ENCODE peak calls at places on chromosome 21, in seven cellular contexts. G is neuronal stem cell, A is H9, E is mesenchymal stem cell, S is H1, Q is mesendoderm, N is trophoblast cell. R is an unnamed sample.

GRCh38 chr21:37369307-37369854 is 2.8 kb downstream of the DYRK1A start:
- DNase-seq in G (no peak), A (no peak), N (no peak), S (no peak), E (no peak), Q (no peak), R (no peak)

GRCh38 chr21:34599534-34600101 is 15.3 kb downstream of the RCAN1 start:
- DNase-seq in Q (no peak), S (no peak), A (no peak), N (no peak), G (no peak), E (peak; percentile 18), R (no peak)

GRCh38 chr21:42381347-42381984 is 14.4 kb downstream of the TMPRSS3 start:
- DNase-seq in Q (peak; percentile 77), E (peak; percentile 39), G (no peak), A (peak; percentile 76), S (no peak), N (peak; percentile 24), R (peak; percentile 46)

GRCh38 chr21:23101111-23101510 is 2102.9 kb downstream of the NCAM2 start:
- DNase-seq in A (no peak), S (no peak), N (no peak), E (no peak), Q (no peak), G (no peak), R (no peak)

GRCh38 chr21:28294046-28294445 is 698.6 kb downstream of the LTN1 start:
- DNase-seq in A (no peak), Q (no peak), N (no peak), G (no peak), E (peak; percentile 67), S (no peak), R (peak; percentile 72)

GRCh38 chr21:33825898-33826297 is 89.7 kb downstream of the ATP5PO start:
- DNase-seq in N (no peak), G (no peak), A (no peak), Q (no peak), E (peak; percentile 23), S (no peak), R (peak; percentile 65)

GRCh38 chr21:38800924-38801744 is 4.6 kb upstream of the ETS2 start:
- DNase-seq in A (no peak), Q (no peak), E (no peak), G (no peak), N (peak; percentile 50), S (no peak), R (no peak)

GRCh38 chr21:23131177-23131576 is 2133.0 kb downstream of the NCAM2 start:
- DNase-seq in Q (peak; percentile 23), A (no peak), E (no peak), N (no peak), G (no peak), S (no peak), R (no peak)

GRCh38 chr21:31351438-31351837 is 7.4 kb upstream of the TIAM1 start:
- DNase-seq in G (no peak), S (no peak), E (peak; percentile 40), N (peak; percentile 85), Q (peak; percentile 84), A (no peak), R (peak; percentile 61)

GRCh38 chr21:27776925-27777553 is 810.2 kb upstream of the ADAMTS5 start:
- DNase-seq in N (no peak), Q (no peak), S (no peak), A (no peak), G (no peak), E (no peak), R (no peak)

GRCh38 chr21:31616216-31616615 is 43.3 kb upstream of the SOD1 start:
- DNase-seq in Q (no peak), S (no peak), G (no peak), E (no peak), N (no peak), A (no peak), R (no peak)

GRCh38 chr21:32844653-32845443 is 73.3 kb upstream of the PAXBP1 start:
- DNase-seq in A (no peak), Q (peak; percentile 16), G (no peak), E (peak; percentile 14), N (peak; percentile 82), S (no peak), R (peak; percentile 43)

GRCh38 chr21:32726742-32727477 is 903 bp downstream of the SYNJ1 start:
- DNase-seq in A (no peak), Q (peak; percentile 38), N (peak; percentile 20), S (no peak), E (peak; percentile 47), G (peak; percentile 30), R (peak; percentile 18)

GRCh38 chr21:16794944-16795343 is 717.9 kb upstream of the CXADR start:
- DNase-seq in E (peak; percentile 81), N (peak; percentile 9), S (no peak), Q (peak; percentile 11), A (no peak), G (no peak), R (peak; percentile 95)

GRCh38 chr21:33109574-33110339 is 39.8 kb downstream of the OLIG1 start:
- DNase-seq in N (no peak), A (peak; percentile 64), E (no peak), Q (peak; percentile 34), G (no peak), S (peak; percentile 75), R (no peak)

GRCh38 chr21:34613679-34614442 is 1.1 kb downstream of the RCAN1 start:
- DNase-seq in A (no peak), Q (no peak), E (peak; percentile 36), S (no peak), N (no peak), G (no peak), R (peak; percentile 7)

GRCh38 chr21:33670076-33670475 is 27.8 kb downstream of the ITSN1 start:
- DNase-seq in Q (no peak), N (no peak), E (no peak), G (no peak), A (no peak), S (no peak), R (peak; percentile 43)

GRCh38 chr21:26041441-26042180 is 129.0 kb downstream of the APP start:
- DNase-seq in N (no peak), G (no peak), Q (no peak), S (no peak), A (no peak), E (no peak), R (peak; percentile 63)

GRCh38 chr21:36471254-36471723 is 8.6 kb downstream of the CLDN14 start:
- DNase-seq in G (no peak), N (peak; percentile 42), S (no peak), Q (no peak), A (no peak), E (peak; percentile 26), R (peak; percentile 50)

GRCh38 chr21:28215214-28215954 is 777.3 kb downstream of the LTN1 start:
- DNase-seq in E (peak; percentile 35), Q (no peak), A (no peak), N (peak; percentile 41), G (no peak), S (no peak), R (peak; percentile 69)

GRCh38 chr21:37712204-37712934 is 203.9 kb downstream of the KCNJ6 start:
- DNase-seq in G (peak; percentile 61), S (peak; percentile 77), Q (peak; percentile 87), E (peak; percentile 85), A (peak; percentile 76), N (peak; percentile 61), R (peak; percentile 73)

DNA sequence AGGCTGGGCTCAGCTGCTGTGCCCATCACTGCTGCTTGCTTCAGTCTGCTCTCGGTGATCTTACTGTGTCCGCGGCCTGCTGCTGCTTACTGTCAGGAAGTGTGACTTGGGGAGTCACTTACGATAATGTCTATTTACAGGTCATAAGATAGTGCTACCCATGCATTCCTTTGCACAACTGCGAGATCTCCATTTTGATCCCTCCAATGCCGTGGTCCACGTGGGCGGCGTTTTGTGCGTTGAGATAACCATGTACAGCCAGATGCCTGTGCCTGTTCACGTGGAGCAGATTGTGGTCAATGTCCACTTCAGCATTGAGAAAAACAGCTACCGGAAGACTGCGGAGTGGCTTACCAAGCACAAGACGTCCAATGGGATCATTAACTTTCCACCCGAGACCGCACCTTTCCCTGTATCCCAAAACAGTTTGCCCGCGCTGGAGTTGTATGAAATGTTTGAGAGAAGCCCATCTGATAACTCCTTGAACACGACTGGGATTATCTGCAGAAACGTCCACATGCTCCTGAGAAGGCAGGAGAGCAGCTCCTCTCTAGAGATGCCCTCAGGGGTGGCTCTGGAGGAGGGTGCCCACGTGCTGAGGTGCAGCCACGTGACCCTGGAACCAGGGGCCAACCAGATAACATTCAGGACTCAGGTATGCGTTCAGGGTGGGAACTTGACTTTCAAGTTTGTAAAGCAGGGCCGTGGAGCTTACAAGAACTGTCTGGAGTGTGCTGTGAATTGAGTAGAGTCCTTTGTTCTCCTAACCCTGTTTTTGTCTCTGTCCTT is 24.4 kb upstream of the PWP2 start:
- DNase-seq in N (peak; percentile 91), G (no peak), A (no peak), S (no peak), Q (no peak), E (no peak), R (no peak)
- H3K23ac ChIP-seq in N (no peak overlapping the region), G (no peak overlapping the region), A (no peak overlapping the region), S (no peak overlapping the region), Q (no peak overlapping the region), E (no peak overlapping the region), R (no peak overlapping the region)

GRCh38 chr21:46054031-46054430 is 43.9 kb upstream of the COL6A2 start:
- DNase-seq in A (no peak), Q (no peak), N (no peak), G (no peak), E (no peak), S (no peak), R (no peak)
- H3K4me2 ChIP-seq in A (no peak overlapping the region), Q (no peak overlapping the region), N (no peak overlapping the region), G (no peak overlapping the region), E (no peak overlapping the region), S (no peak overlapping the region), R (no peak overlapping the region)

GRCh38 chr21:14284439-14284838 is 68.5 kb downstream of the RBM11 start:
- DNase-seq in S (no peak), N (no peak), G (no peak), E (no peak), Q (no peak), A (no peak), R (no peak)
- H4K8ac ChIP-seq in S (no peak overlapping the region), N (no peak overlapping the region), G (no peak overlapping the region), E (no peak overlapping the region), Q (no peak overlapping the region), A (no peak overlapping the region), R (no peak overlapping the region)

GRCh38 chr21:41294548-41295231 is 21.9 kb upstream of the FAM3B start:
- DNase-seq in Q (no peak), G (no peak), E (no peak), S (no peak), A (no peak), N (no peak), R (no peak)

GRCh38 chr21:41290106-41290799 is 26.3 kb upstream of the FAM3B start:
- DNase-seq in Q (no peak), G (no peak), E (no peak), A (no peak), S (no peak), N (no peak), R (no peak)

DNA sequence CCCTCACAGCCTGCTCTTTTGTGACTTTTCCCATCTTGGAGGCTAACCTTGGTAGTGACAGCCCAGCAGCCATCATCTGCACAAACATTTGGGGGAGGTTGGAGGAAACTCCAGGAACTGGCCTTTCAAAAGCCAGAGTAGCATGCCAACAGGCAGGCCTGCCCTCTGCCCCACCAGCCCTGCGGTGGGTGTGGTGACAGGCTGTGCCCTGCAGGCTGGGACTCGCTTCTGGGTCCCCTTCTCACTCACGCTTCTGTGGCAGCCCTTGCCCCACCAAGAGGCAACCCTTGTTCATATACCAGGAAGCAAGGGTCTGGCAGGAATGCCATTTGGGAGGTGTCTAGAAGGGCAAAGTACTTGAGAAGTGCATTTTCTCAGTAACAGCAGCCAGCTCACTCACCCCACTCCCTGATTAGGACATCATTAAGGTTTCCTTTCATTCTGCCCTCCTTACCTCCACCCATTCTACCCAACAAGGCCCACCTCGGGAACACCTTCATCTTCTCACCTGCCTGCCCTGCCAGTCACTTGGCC is 20.8 kb upstream of the FAM3B start:
- DNase-seq in E (no peak), N (no peak), Q (no peak), G (no peak), S (no peak), A (no peak), R (no peak)
- H3K23ac ChIP-seq in E (no peak overlapping the region), N (no peak overlapping the region), Q (no peak overlapping the region), G (no peak overlapping the region), S (no peak overlapping the region), A (no peak overlapping the region), R (no peak overlapping the region)

R was measured in IMR-90.